ENCODE peak calls at places on chromosomes 7 and 10, in five cellular contexts. O is psoas muscle, Y is left lung, Z is cardiac muscle cell, D is left ventricle myocardium inferior. S is an unnamed sample.

GRCh38 chr7:32893225-32893560 is 1.6 kb upstream of the KBTBD2 start:
- DNase-seq in O (no peak), Y (no peak), Z (no peak), D (no peak), S (no peak)

GRCh38 chr7:69656890-69657289 is 58.6 kb downstream of the AUTS2 start:
- DNase-seq in O (peak; percentile 68), Y (no peak), Z (peak; percentile 47), D (peak; percentile 62), S (no peak)

GRCh38 chr10:31650010-31650409 is 278.6 kb downstream of the ARHGAP12 start:
- DNase-seq in O (peak; percentile 89), Y (peak; percentile 65), Z (peak; percentile 93), D (peak; percentile 82), S (peak; percentile 91)

GRCh38 chr10:51029172-51029641 is 45.1 kb upstream of the PRKG1 start:
- DNase-seq in O (no peak), Y (no peak), Z (no peak), D (no peak), S (no peak)

GRCh38 chr10:71086439-71087080 is 125.8 kb upstream of the UNC5B start:
- DNase-seq in O (peak; percentile 23), Y (no peak), Z (no peak), D (no peak), S (peak; percentile 62)

GRCh38 chr10:51231754-51232153 is 157.5 kb downstream of the PRKG1 start:
- DNase-seq in O (no peak), Y (no peak), Z (no peak), D (no peak), S (no peak)

GRCh38 chr7:45173596-45174327 is 16.2 kb downstream of the RAMP3 start:
- DNase-seq in O (peak; percentile 8), Y (peak; percentile 11), Z (no peak), D (no peak), S (peak; percentile 65)

GRCh38 chr10:19889279-19889678 is 73.0 kb downstream of the PLXDC2 start:
- DNase-seq in O (no peak), Y (no peak), Z (no peak), D (no peak), S (no peak)

GRCh38 chr10:109886037-109886787 is 37.1 kb downstream of the XPNPEP1 start:
- DNase-seq in O (no peak), Y (no peak), Z (no peak), D (no peak), S (no peak)

GRCh38 chr7:134069187-134069586 is 58.0 kb upstream of the LRGUK start:
- DNase-seq in O (no peak), Y (no peak), Z (no peak), D (no peak), S (no peak)

GRCh38 chr10:106395061-106395749 is 769.3 kb downstream of the SORCS1 start:
- DNase-seq in O (no peak), Y (no peak), Z (peak; percentile 12), D (no peak), S (no peak)

DNA sequence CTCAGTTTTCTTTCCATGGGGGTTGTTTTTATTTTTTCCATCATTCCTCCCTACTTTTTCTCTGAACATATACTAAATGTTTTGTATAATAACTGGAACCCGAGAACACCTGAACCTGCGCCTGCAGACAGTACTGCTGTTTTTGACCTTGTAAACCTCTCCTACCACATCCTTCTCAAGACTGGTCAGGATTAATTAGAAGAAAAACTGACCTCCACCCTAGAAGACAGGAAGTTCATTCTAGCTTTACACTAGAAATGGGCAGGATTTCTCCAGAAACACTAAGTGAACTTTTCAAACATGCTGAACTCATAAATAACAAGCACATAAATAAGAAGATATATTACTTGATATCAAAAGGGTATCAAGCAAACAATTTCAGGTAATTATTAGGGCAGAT is 751 bp upstream of the HYCC1 start:
- DNase-seq in O (no peak), Y (no peak), Z (no peak), D (no peak), S (no peak)
- H3K4me3 ChIP-seq in O (peak overlapping the region; percentile 35), Y (no peak overlapping the region), Z (no peak overlapping the region), D (peak overlapping the region; percentile 91), S (no peak overlapping the region)

GRCh38 chr7:1040790-1041189 is 3.6 kb upstream of the GPR146 start:
- DNase-seq in O (peak; percentile 69), Y (no peak), Z (peak; percentile 76), D (no peak), S (no peak)

GRCh38 chr7:1041471-1042160 is 2.7 kb upstream of the GPR146 start:
- DNase-seq in O (peak; percentile 49), Y (no peak), Z (peak; percentile 37), D (no peak), S (no peak)

GRCh38 chr7:1043552-1044188 is 676 bp upstream of the GPR146 start:
- DNase-seq in O (peak; percentile 57), Y (no peak), Z (no peak), D (no peak), S (no peak)

GRCh38 chr7:1044189-1045037 is at the start of gene GPR146:
- DNase-seq in O (peak; percentile 98), Y (peak; percentile 97), Z (peak; percentile 98), D (peak; percentile 97), S (peak; percentile 98)

GRCh38 chr7:1042161-1042833 is 2.0 kb upstream of the GPR146 start:
- DNase-seq in O (peak; percentile 38), Y (no peak), Z (no peak), D (no peak), S (no peak)
- H3K27ac ChIP-seq in O (no peak overlapping the region), Y (no peak overlapping the region), Z (peak overlapping the region; percentile 97), D (peak overlapping the region; percentile 94), S (peak overlapping the region; percentile 23)

GRCh38 chr10:69009360-69009759 is 20.8 kb downstream of the KIFBP start:
- DNase-seq in O (no peak), Y (no peak), Z (peak; percentile 76), D (no peak), S (no peak)
- TF ChIP-seq CTCF in O (no peak), Y (no peak), Z (no peak), D (no peak), S (no peak)

GRCh38 chr7:112195717-112196116 is 10.5 kb downstream of the DOCK4 start:
- DNase-seq in O (no peak), Y (no peak), Z (peak; percentile 13), D (no peak), S (no peak)
- H3K4me3 ChIP-seq in O (no peak overlapping the region), Y (no peak overlapping the region), Z (no peak overlapping the region), D (no peak overlapping the region), S (no peak overlapping the region)

DNA sequence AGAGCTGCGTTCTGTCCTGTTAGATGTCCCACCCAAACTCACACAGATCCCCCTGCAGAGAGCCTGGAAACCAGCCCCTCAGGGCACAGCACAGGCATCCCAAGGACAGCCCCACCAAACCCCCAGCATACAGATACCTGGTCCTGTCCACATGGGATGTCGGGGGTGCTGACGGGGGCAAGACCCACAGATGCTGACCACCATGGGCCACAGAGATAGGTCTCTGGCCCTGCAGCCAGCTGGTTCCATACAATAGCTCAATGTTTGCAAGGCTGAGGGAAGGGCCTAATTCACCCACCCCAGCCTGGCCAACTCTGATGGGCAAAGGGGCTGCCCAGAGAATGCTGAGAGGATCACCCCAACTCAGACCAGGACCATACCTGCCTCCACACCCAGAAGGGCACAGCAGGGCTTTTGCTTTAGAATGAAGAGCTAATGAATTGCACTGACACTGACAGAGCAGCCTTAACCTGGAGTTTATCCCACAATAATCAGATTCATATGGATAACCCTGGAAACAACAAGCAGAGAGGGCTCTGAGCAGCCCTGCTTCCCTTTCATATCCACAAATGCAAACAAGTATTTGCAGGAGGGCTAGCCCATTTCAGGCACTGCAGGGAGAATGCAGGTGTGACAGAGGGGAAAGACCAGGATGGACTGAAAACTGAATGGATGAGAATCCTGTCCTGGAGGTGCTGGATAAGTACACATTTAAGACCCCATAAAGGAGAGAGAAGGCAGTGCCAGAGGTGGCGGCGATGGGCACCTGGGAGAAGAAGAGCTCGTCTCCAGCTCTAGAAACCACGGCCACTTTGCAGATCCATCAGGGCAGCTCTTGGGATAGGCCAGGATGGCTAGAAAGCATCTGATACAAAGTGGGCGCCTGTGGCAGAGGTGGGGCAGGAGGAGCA is 126.7 kb downstream of the TNS3 start:
- DNase-seq in O (no peak), Y (no peak), Z (no peak), D (no peak), S (no peak)
- H3K27ac ChIP-seq in O (peak overlapping the region; percentile 94), Y (no peak overlapping the region), Z (no peak overlapping the region), D (peak overlapping the region; percentile 87), S (peak overlapping the region; percentile 97)

DNA sequence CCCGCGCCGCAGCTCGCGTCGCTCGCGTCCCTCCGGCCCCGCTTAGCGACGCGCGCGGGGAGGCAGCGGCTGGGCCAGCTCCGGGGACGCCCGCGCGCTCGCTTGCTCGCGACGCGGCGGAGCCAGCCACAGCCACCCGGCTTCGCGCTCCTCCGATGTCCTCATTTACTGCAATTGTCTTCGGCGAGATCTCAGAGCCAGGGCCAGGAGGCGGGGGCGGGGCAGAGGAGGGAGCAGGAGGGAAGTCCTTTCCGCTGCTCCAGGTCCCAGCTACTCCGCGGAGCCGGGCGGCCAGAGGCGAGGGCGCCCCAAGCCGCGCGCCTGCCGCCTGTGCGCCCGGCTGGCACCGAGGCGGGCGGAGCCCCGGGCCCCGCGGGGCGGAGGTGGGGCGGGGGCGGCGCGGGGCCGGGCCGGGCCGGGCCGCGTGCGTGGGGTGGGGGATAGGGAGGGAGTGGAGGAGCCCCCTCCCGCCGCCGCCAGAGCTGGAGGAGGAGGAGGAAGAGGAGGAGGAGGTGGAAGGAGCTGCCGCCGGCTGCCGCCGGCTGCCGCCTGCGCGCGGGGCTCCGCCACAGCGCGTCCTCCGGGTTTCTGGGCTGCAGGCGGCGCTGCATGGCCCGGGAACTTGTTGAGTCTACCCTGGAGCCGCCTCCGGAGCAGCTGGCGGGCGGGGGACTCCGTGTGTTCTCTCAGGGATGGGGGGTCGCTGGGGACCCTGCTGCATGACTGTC is at the start of gene INSYN2A:
- DNase-seq in O (peak; percentile 62), Y (no peak), Z (peak; percentile 65), D (peak; percentile 32), S (no peak)
- TF ChIP-seq CTCF in O (no peak), Y (no peak), Z (peak; percentile 42), D (peak; percentile 19), S (no peak)

DNA sequence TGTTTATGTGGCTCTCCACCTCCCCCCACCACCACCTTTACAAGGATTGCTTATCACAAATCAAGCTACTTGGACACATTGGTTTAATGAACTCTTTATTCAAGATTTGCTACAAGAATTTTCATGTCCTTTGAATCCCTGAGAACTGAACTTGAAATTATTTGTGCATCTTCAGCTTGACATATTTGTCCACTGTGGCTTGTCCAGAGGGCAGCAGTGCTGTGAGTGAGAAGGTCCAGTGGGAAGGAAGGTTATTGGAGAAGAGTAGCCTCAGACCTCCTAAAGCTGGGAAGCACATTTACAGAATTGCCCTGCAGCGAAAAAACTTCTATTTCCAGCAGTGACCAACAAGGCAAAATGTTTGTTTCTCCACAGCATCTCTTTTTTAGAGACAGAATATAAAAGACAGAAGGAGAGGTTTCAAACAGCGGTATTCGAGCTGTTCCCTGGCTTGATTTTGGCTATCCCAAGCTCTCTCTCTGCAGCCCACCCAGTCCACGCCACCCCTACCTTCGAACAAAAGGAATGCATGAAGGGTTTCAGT is 2.2 kb upstream of the HOXA11 start:
- DNase-seq in O (no peak), Y (peak; percentile 25), Z (no peak), D (no peak), S (peak; percentile 7)
- H3K4me3 ChIP-seq in O (no peak overlapping the region), Y (no peak overlapping the region), Z (no peak overlapping the region), D (no peak overlapping the region), S (no peak overlapping the region)

GRCh38 chr10:36559412-36559811 is 566.0 kb upstream of the ANKRD30A start:
- DNase-seq in O (no peak), Y (no peak), Z (no peak), D (no peak), S (no peak)

GRCh38 chr10:36556468-36556867 is 568.9 kb upstream of the ANKRD30A start:
- DNase-seq in O (no peak), Y (no peak), Z (no peak), D (no peak), S (no peak)

GRCh38 chr10:36559990-36560389 is 565.4 kb upstream of the ANKRD30A start:
- DNase-seq in O (no peak), Y (no peak), Z (no peak), D (no peak), S (no peak)

GRCh38 chr10:36555036-36555435 is 570.4 kb upstream of the ANKRD30A start:
- DNase-seq in O (no peak), Y (no peak), Z (no peak), D (no peak), S (no peak)
- H3K27ac ChIP-seq in O (no peak overlapping the region), Y (no peak overlapping the region), Z (no peak overlapping the region), D (no peak overlapping the region), S (no peak overlapping the region)

S was measured in coronary artery.